ENCODE peak calls at places on chromosomes 11 and 22, in eight cellular contexts. C is CD8-positive, alpha-beta T cell; W is endothelial cell of umbilical vein; R is fibroblast of lung; J is neural progenitor cell; H is GM23248; F is ovary; V is right lobe of liver. I is an unnamed sample.

GRCh38 chr11:13602844-13603243 is 65.6 kb upstream of the FAR1 start:
- DNase-seq in C (no peak), W (no peak), R (no peak), J (peak; percentile 8), H (no peak), F (no peak), V (no peak), I (no peak)

GRCh38 chr22:17773606-17774205 is 563 bp downstream of the BID start:
- DNase-seq in C (peak; percentile 70), W (peak; percentile 34), R (no peak), J (peak; percentile 89), H (peak; percentile 66), F (peak; percentile 52), V (peak; percentile 80), I (peak; percentile 59)

GRCh38 chr11:124942446-124943202 is 6.8 kb upstream of the HEPACAM start:
- DNase-seq in C (no peak), W (no peak), R (no peak), J (peak; percentile 70), H (no peak), F (no peak), V (no peak), I (no peak)

GRCh38 chr11:120471131-120471530 is 40.4 kb upstream of the GRIK4 start:
- DNase-seq in C (no peak), W (no peak), R (peak; percentile 50), J (no peak), H (peak; percentile 75), F (no peak), V (no peak), I (no peak)

GRCh38 chr22:46142548-46143490 is 7.5 kb upstream of the PPARA start:
- DNase-seq in C (no peak), W (no peak), R (no peak), J (no peak), H (no peak), F (no peak), V (peak; percentile 80), I (no peak)

GRCh38 chr11:74276581-74276980 is 34.9 kb downstream of the P4HA3 start:
- DNase-seq in C (no peak), W (no peak), R (no peak), J (no peak), H (peak; percentile 84), F (no peak), V (no peak), I (no peak)

GRCh38 chr11:120137187-120137610 is 714 bp downstream of the TRIM29 start:
- DNase-seq in C (no peak), W (no peak), R (no peak), J (no peak), H (no peak), F (no peak), V (no peak), I (no peak)

GRCh38 chr22:49183208-49183825 is 644.4 kb downstream of the BRD1 start:
- DNase-seq in C (no peak), W (no peak), R (no peak), J (no peak), H (no peak), F (no peak), V (peak; percentile 18), I (no peak)

GRCh38 chr22:49789289-49790141 is 38.2 kb downstream of the BRD1 start:
- DNase-seq in C (peak; percentile 49), W (no peak), R (peak; percentile 53), J (no peak), H (peak; percentile 67), F (peak; percentile 38), V (no peak), I (peak; percentile 39)

GRCh38 chr22:44085743-44086741 is 61.9 kb downstream of the PARVB start:
- DNase-seq in C (no peak), W (peak; percentile 80), R (peak; percentile 67), J (peak; percentile 66), H (peak; percentile 90), F (peak; percentile 72), V (no peak), I (peak; percentile 7)

GRCh38 chr22:48486163-48486957 is 1341.3 kb downstream of the BRD1 start:
- DNase-seq in C (no peak), W (no peak), R (no peak), J (no peak), H (no peak), F (no peak), V (peak; percentile 35), I (no peak)

GRCh38 chr11:121479355-121479754 is 26.6 kb upstream of the SORL1-AS1 start:
- DNase-seq in C (no peak), W (no peak), R (no peak), J (peak; percentile 69), H (no peak), F (no peak), V (no peak), I (no peak)

GRCh38 chr22:35403356-35403755 is 3.4 kb downstream of the MCM5 start:
- DNase-seq in C (no peak), W (no peak), R (no peak), J (no peak), H (no peak), F (no peak), V (no peak), I (no peak)

GRCh38 chr11:8294251-8294935 is 30.7 kb upstream of the LMO1 start:
- DNase-seq in C (no peak), W (no peak), R (no peak), J (peak; percentile 0), H (no peak), F (no peak), V (no peak), I (no peak)

GRCh38 chr11:102420547-102420946 is 32.0 kb downstream of the TMEM123 start:
- DNase-seq in C (no peak), W (no peak), R (no peak), J (no peak), H (no peak), F (no peak), V (no peak), I (no peak)

GRCh38 chr22:20779014-20779812 is 5.3 kb downstream of the SERPIND1 start:
- DNase-seq in C (no peak), W (no peak), R (no peak), J (no peak), H (no peak), F (no peak), V (peak; percentile 30), I (no peak)

GRCh38 chr11:27705873-27706820 is 5.9 kb upstream of the BDNF start:
- DNase-seq in C (no peak), W (peak; percentile 6), R (peak; percentile 40), J (peak; percentile 62), H (peak; percentile 56), F (no peak), V (no peak), I (no peak)

GRCh38 chr11:15737326-15737725 is 619.0 kb downstream of the SOX6 start:
- DNase-seq in C (no peak), W (no peak), R (peak; percentile 19), J (no peak), H (no peak), F (no peak), V (no peak), I (no peak)

GRCh38 chr11:70790671-70791300 is 392.5 kb downstream of the CTTN start:
- DNase-seq in C (no peak), W (no peak), R (no peak), J (peak; percentile 38), H (peak; percentile 9), F (no peak), V (no peak), I (no peak)

GRCh38 chr22:37525073-37525745 is 6.0 kb upstream of the CARD10 start:
- DNase-seq in C (no peak), W (peak; percentile 76), R (peak; percentile 61), J (no peak), H (peak; percentile 98), F (no peak), V (no peak), I (no peak)

GRCh38 chr11:36098976-36099375 is 155.1 kb downstream of the LDLRAD3 start:
- DNase-seq in C (no peak), W (no peak), R (no peak), J (no peak), H (no peak), F (no peak), V (no peak), I (no peak)

GRCh38 chr11:85787809-85788805 is 22.8 kb downstream of the SYTL2 start:
- DNase-seq in C (no peak), W (peak; percentile 23), R (no peak), J (no peak), H (peak; percentile 15), F (no peak), V (no peak), I (no peak)

GRCh38 chr22:46625113-46625842 is 5.1 kb downstream of the GRAMD4 start:
- DNase-seq in C (no peak), W (no peak), R (no peak), J (no peak), H (no peak), F (no peak), V (no peak), I (no peak)

GRCh38 chr11:46457659-46458058 is 66.1 kb upstream of the CHRM4 start:
- DNase-seq in C (no peak), W (no peak), R (peak; percentile 19), J (no peak), H (no peak), F (no peak), V (no peak), I (no peak)

GRCh38 chr11:68841718-68842426 is at the start of gene CPT1A:
- DNase-seq in C (peak; percentile 66), W (peak; percentile 62), R (peak; percentile 68), J (peak; percentile 87), H (peak; percentile 92), F (peak; percentile 83), V (peak; percentile 88), I (peak; percentile 72)
- H3K4me3 ChIP-seq in C (peak within 1 kb of the TSS; percentile 95), W (peak within 1 kb of the TSS; percentile 79), R (peak within 1 kb of the TSS; percentile 78), J (peak within 1 kb of the TSS; percentile 39), H (peak within 1 kb of the TSS; percentile 76), F (peak within 1 kb of the TSS; percentile 66), V (peak within 1 kb of the TSS; percentile 94), I (peak within 1 kb of the TSS; percentile 98)

GRCh38 chr22:41841085-41841712 is 8.3 kb downstream of the SREBF2 start:
- DNase-seq in C (no peak), W (no peak), R (no peak), J (no peak), H (no peak), F (no peak), V (no peak), I (no peak)
- H3K27ac ChIP-seq in C (no peak overlapping the region), W (no peak overlapping the region), R (no peak overlapping the region), J (peak overlapping the region; percentile 86), H (no peak overlapping the region), F (no peak overlapping the region), V (no peak overlapping the region), I (no peak overlapping the region)

DNA sequence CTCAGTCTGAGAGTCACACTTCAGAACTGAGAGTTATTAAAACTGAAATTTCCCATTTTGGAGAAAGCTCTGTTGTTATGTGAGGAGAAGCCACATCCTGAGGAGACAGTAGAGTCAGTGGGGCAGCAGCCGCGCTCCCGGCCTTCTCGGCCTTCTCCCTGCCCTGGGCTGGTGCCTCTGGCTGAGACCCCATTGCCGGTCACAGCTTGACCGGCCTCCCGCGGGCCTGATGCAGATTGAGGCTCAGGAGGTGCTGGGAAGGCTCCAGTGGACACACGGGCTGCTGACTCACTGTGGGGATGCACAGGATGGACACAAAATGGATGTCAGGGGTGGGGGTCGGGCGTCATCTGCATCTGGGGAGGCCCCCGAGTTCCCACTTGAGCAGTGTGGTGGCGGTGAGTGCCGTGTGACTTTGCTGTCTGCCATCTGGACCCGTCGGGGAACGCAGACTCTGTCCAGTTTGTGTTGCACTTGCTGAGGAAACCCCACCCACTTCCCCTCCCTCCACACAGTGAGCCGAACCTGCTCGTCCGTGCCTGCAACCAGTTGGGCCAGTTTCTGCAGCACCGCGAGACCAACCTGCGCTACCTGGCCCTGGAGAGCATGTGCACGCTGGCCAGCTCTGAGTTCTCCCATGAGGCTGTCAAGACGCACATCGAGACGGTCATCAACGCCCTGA is 50.1 kb downstream of the MUC6 start:
- DNase-seq in C (no peak), W (no peak), R (no peak), J (no peak), H (no peak), F (no peak), V (no peak), I (no peak)
- H3K36me3 ChIP-seq in C (peaks cover 49% of the 10 kb centered on the region), W (peaks cover 56% of the 10 kb centered on the region), R (peaks cover 17% of the 10 kb centered on the region), J (no peaks in the 10 kb centered on the region), H (peaks cover 25% of the 10 kb centered on the region), F (no peaks in the 10 kb centered on the region), V (peaks cover 63% of the 10 kb centered on the region), I (peaks cover 60% of the 10 kb centered on the region)

GRCh38 chr11:2380807-2381350 is 3.8 kb downstream of the CD81 start:
- DNase-seq in C (no peak), W (peak; percentile 57), R (peak; percentile 48), J (no peak), H (peak; percentile 56), F (peak; percentile 47), V (peak; percentile 86), I (no peak)
- H3K4me3 ChIP-seq in C (no peak overlapping the region), W (no peak overlapping the region), R (peak overlapping the region; percentile 26), J (no peak overlapping the region), H (peak overlapping the region; percentile 43), F (no peak overlapping the region), V (peak overlapping the region; percentile 32), I (no peak overlapping the region)

I was measured in CD4-positive, alpha-beta memory T cell.